ENCODE peak calls at places on chromosomes 5 and 9, in ten cellular contexts. One of them, this sample, is unnamed.

GRCh38 chr9:70491798-70492736 is 77.6 kb upstream of the KLF9 start:
- DNase-seq in globus pallidus: no peak
- DNase-seq in stimulated activated CD4-positive, alpha-beta T cell treated with anti-CD3 and anti-CD28 coated beads, Interleukin-1b, Interleukin-23, amount 100 ng/mL, for 4 hours: no peak
- DNase-seq in substantia nigra: no peak
- DNase-seq in astrocyte of the spinal cord: no peak
- DNase-seq in NCI-H1436: peak
- DNase-seq in GM23248: no peak
- DNase-seq in sigmoid colon: no peak
- DNase-seq in NCI-H2081: no peak
- DNase-seq in activated gamma-delta T cell treated with anti-CD3 and anti-CD28 coated beads, Interleukin-2, amount 50 U/mL, for 16 hours: no peak
- DNase-seq in this sample: no peak

GRCh38 chr9:6229604-6230003 is 14.0 kb downstream of the IL33 start:
- DNase-seq in activated gamma-delta T cell treated with anti-CD3 and anti-CD28 coated beads, Interleukin-2, amount 50 U/mL, for 16 hours: no peak
- DNase-seq in globus pallidus: no peak
- DNase-seq in astrocyte of the spinal cord: no peak
- DNase-seq in sigmoid colon: no peak
- DNase-seq in GM23248: peak
- DNase-seq in substantia nigra: no peak
- DNase-seq in stimulated activated CD4-positive, alpha-beta T cell treated with anti-CD3 and anti-CD28 coated beads, Interleukin-1b, Interleukin-23, amount 100 ng/mL, for 4 hours: no peak
- DNase-seq in NCI-H2081: peak
- DNase-seq in NCI-H1436: no peak
- DNase-seq in this sample: no peak

GRCh38 chr5:35470866-35471265 is 146.8 kb upstream of the SPEF2 start:
- DNase-seq in astrocyte of the spinal cord: peak
- DNase-seq in activated gamma-delta T cell treated with anti-CD3 and anti-CD28 coated beads, Interleukin-2, amount 50 U/mL, for 16 hours: no peak
- DNase-seq in GM23248: peak
- DNase-seq in stimulated activated CD4-positive, alpha-beta T cell treated with anti-CD3 and anti-CD28 coated beads, Interleukin-1b, Interleukin-23, amount 100 ng/mL, for 4 hours: no peak
- DNase-seq in NCI-H1436: no peak
- DNase-seq in substantia nigra: no peak
- DNase-seq in sigmoid colon: no peak
- DNase-seq in NCI-H2081: no peak
- DNase-seq in globus pallidus: no peak
- DNase-seq in this sample: no peak

GRCh38 chr5:35369965-35370790 is 139.9 kb upstream of the PRLR start:
- DNase-seq in substantia nigra: no peak
- DNase-seq in NCI-H2081: no peak
- DNase-seq in stimulated activated CD4-positive, alpha-beta T cell treated with anti-CD3 and anti-CD28 coated beads, Interleukin-1b, Interleukin-23, amount 100 ng/mL, for 4 hours: no peak
- DNase-seq in GM23248: no peak
- DNase-seq in NCI-H1436: peak
- DNase-seq in sigmoid colon: no peak
- DNase-seq in globus pallidus: no peak
- DNase-seq in activated gamma-delta T cell treated with anti-CD3 and anti-CD28 coated beads, Interleukin-2, amount 50 U/mL, for 16 hours: no peak
- DNase-seq in astrocyte of the spinal cord: no peak
- DNase-seq in this sample: no peak

GRCh38 chr9:136044971-136045594 is 50.0 kb downstream of the NACC2 start:
- DNase-seq in astrocyte of the spinal cord: no peak
- DNase-seq in NCI-H2081: no peak
- DNase-seq in NCI-H1436: no peak
- DNase-seq in stimulated activated CD4-positive, alpha-beta T cell treated with anti-CD3 and anti-CD28 coated beads, Interleukin-1b, Interleukin-23, amount 100 ng/mL, for 4 hours: no peak
- DNase-seq in GM23248: no peak
- DNase-seq in globus pallidus: peak
- DNase-seq in substantia nigra: no peak
- DNase-seq in activated gamma-delta T cell treated with anti-CD3 and anti-CD28 coated beads, Interleukin-2, amount 50 U/mL, for 16 hours: no peak
- DNase-seq in sigmoid colon: peak
- DNase-seq in this sample: no peak

GRCh38 chr9:1053848-1054365 is 3.8 kb downstream of the DMRT2 start:
- DNase-seq in activated gamma-delta T cell treated with anti-CD3 and anti-CD28 coated beads, Interleukin-2, amount 50 U/mL, for 16 hours: no peak
- DNase-seq in NCI-H2081: no peak
- DNase-seq in GM23248: no peak
- DNase-seq in sigmoid colon: no peak
- DNase-seq in globus pallidus: no peak
- DNase-seq in NCI-H1436: no peak
- DNase-seq in stimulated activated CD4-positive, alpha-beta T cell treated with anti-CD3 and anti-CD28 coated beads, Interleukin-1b, Interleukin-23, amount 100 ng/mL, for 4 hours: no peak
- DNase-seq in substantia nigra: no peak
- DNase-seq in astrocyte of the spinal cord: no peak
- DNase-seq in this sample: no peak

GRCh38 chr5:158126442-158127399 is 267.8 kb upstream of the CLINT1 start:
- DNase-seq in sigmoid colon: no peak
- DNase-seq in globus pallidus: no peak
- DNase-seq in substantia nigra: no peak
- DNase-seq in NCI-H2081: no peak
- DNase-seq in GM23248: no peak
- DNase-seq in stimulated activated CD4-positive, alpha-beta T cell treated with anti-CD3 and anti-CD28 coated beads, Interleukin-1b, Interleukin-23, amount 100 ng/mL, for 4 hours: no peak
- DNase-seq in activated gamma-delta T cell treated with anti-CD3 and anti-CD28 coated beads, Interleukin-2, amount 50 U/mL, for 16 hours: no peak
- DNase-seq in astrocyte of the spinal cord: no peak
- DNase-seq in NCI-H1436: no peak
- DNase-seq in this sample: no peak

GRCh38 chr9:137150485-137151060 is 11.6 kb downstream of the GRIN1 start:
- DNase-seq in GM23248: no peak
- DNase-seq in NCI-H1436: peak
- DNase-seq in globus pallidus: no peak
- DNase-seq in NCI-H2081: peak
- DNase-seq in sigmoid colon: no peak
- DNase-seq in stimulated activated CD4-positive, alpha-beta T cell treated with anti-CD3 and anti-CD28 coated beads, Interleukin-1b, Interleukin-23, amount 100 ng/mL, for 4 hours: no peak
- DNase-seq in substantia nigra: no peak
- DNase-seq in activated gamma-delta T cell treated with anti-CD3 and anti-CD28 coated beads, Interleukin-2, amount 50 U/mL, for 16 hours: no peak
- DNase-seq in astrocyte of the spinal cord: peak
- DNase-seq in this sample: peak

GRCh38 chr5:83467315-83468044 is 4.1 kb upstream of the VCAN start:
- DNase-seq in substantia nigra: no peak
- DNase-seq in globus pallidus: no peak
- DNase-seq in stimulated activated CD4-positive, alpha-beta T cell treated with anti-CD3 and anti-CD28 coated beads, Interleukin-1b, Interleukin-23, amount 100 ng/mL, for 4 hours: no peak
- DNase-seq in NCI-H2081: no peak
- DNase-seq in GM23248: peak
- DNase-seq in NCI-H1436: no peak
- DNase-seq in sigmoid colon: peak
- DNase-seq in activated gamma-delta T cell treated with anti-CD3 and anti-CD28 coated beads, Interleukin-2, amount 50 U/mL, for 16 hours: no peak
- DNase-seq in astrocyte of the spinal cord: peak
- DNase-seq in this sample: no peak

GRCh38 chr5:162391848-162392247 is 324.3 kb downstream of the GABRG2 start:
- DNase-seq in astrocyte of the spinal cord: no peak
- DNase-seq in stimulated activated CD4-positive, alpha-beta T cell treated with anti-CD3 and anti-CD28 coated beads, Interleukin-1b, Interleukin-23, amount 100 ng/mL, for 4 hours: no peak
- DNase-seq in substantia nigra: no peak
- DNase-seq in NCI-H2081: no peak
- DNase-seq in NCI-H1436: no peak
- DNase-seq in GM23248: no peak
- DNase-seq in sigmoid colon: no peak
- DNase-seq in globus pallidus: no peak
- DNase-seq in activated gamma-delta T cell treated with anti-CD3 and anti-CD28 coated beads, Interleukin-2, amount 50 U/mL, for 16 hours: no peak
- DNase-seq in this sample: no peak

GRCh38 chr5:81751836-81752643 is 1.1 kb upstream of the SSBP2 start:
- DNase-seq in activated gamma-delta T cell treated with anti-CD3 and anti-CD28 coated beads, Interleukin-2, amount 50 U/mL, for 16 hours: no peak
- DNase-seq in NCI-H2081: no peak
- DNase-seq in stimulated activated CD4-positive, alpha-beta T cell treated with anti-CD3 and anti-CD28 coated beads, Interleukin-1b, Interleukin-23, amount 100 ng/mL, for 4 hours: no peak
- DNase-seq in astrocyte of the spinal cord: peak
- DNase-seq in sigmoid colon: peak
- DNase-seq in GM23248: peak
- DNase-seq in NCI-H1436: no peak
- DNase-seq in globus pallidus: peak
- DNase-seq in substantia nigra: peak
- DNase-seq in this sample: no peak

GRCh38 chr9:134481762-134482161 is 155.5 kb downstream of the RXRA start:
- DNase-seq in substantia nigra: no peak
- DNase-seq in globus pallidus: no peak
- DNase-seq in astrocyte of the spinal cord: no peak
- DNase-seq in stimulated activated CD4-positive, alpha-beta T cell treated with anti-CD3 and anti-CD28 coated beads, Interleukin-1b, Interleukin-23, amount 100 ng/mL, for 4 hours: no peak
- DNase-seq in NCI-H2081: no peak
- DNase-seq in GM23248: no peak
- DNase-seq in sigmoid colon: no peak
- DNase-seq in NCI-H1436: no peak
- DNase-seq in activated gamma-delta T cell treated with anti-CD3 and anti-CD28 coated beads, Interleukin-2, amount 50 U/mL, for 16 hours: no peak
- DNase-seq in this sample: no peak

GRCh38 chr9:127916665-127917581 is at the start of gene ST6GALNAC4:
- DNase-seq in globus pallidus: peak
- DNase-seq in NCI-H1436: peak
- DNase-seq in activated gamma-delta T cell treated with anti-CD3 and anti-CD28 coated beads, Interleukin-2, amount 50 U/mL, for 16 hours: peak
- DNase-seq in stimulated activated CD4-positive, alpha-beta T cell treated with anti-CD3 and anti-CD28 coated beads, Interleukin-1b, Interleukin-23, amount 100 ng/mL, for 4 hours: peak
- DNase-seq in substantia nigra: peak
- DNase-seq in sigmoid colon: peak
- DNase-seq in astrocyte of the spinal cord: peak
- DNase-seq in NCI-H2081: peak
- DNase-seq in GM23248: peak
- DNase-seq in this sample: no peak

GRCh38 chr5:155080721-155081120 is 67.2 kb downstream of the KIF4B start:
- DNase-seq in NCI-H2081: no peak
- DNase-seq in sigmoid colon: no peak
- DNase-seq in astrocyte of the spinal cord: no peak
- DNase-seq in activated gamma-delta T cell treated with anti-CD3 and anti-CD28 coated beads, Interleukin-2, amount 50 U/mL, for 16 hours: no peak
- DNase-seq in substantia nigra: no peak
- DNase-seq in stimulated activated CD4-positive, alpha-beta T cell treated with anti-CD3 and anti-CD28 coated beads, Interleukin-1b, Interleukin-23, amount 100 ng/mL, for 4 hours: no peak
- DNase-seq in GM23248: no peak
- DNase-seq in NCI-H1436: no peak
- DNase-seq in globus pallidus: no peak
- DNase-seq in this sample: no peak

GRCh38 chr5:179371123-179371515 is 25.9 kb upstream of the ADAMTS2 start:
- DNase-seq in GM23248: no peak
- DNase-seq in stimulated activated CD4-positive, alpha-beta T cell treated with anti-CD3 and anti-CD28 coated beads, Interleukin-1b, Interleukin-23, amount 100 ng/mL, for 4 hours: no peak
- DNase-seq in NCI-H1436: no peak
- DNase-seq in sigmoid colon: peak
- DNase-seq in activated gamma-delta T cell treated with anti-CD3 and anti-CD28 coated beads, Interleukin-2, amount 50 U/mL, for 16 hours: no peak
- DNase-seq in globus pallidus: no peak
- DNase-seq in substantia nigra: no peak
- DNase-seq in astrocyte of the spinal cord: no peak
- DNase-seq in NCI-H2081: no peak
- DNase-seq in this sample: no peak

GRCh38 chr5:139565411-139566305 is 4.5 kb downstream of the UBE2D2 start:
- DNase-seq in GM23248: no peak
- DNase-seq in astrocyte of the spinal cord: peak
- DNase-seq in stimulated activated CD4-positive, alpha-beta T cell treated with anti-CD3 and anti-CD28 coated beads, Interleukin-1b, Interleukin-23, amount 100 ng/mL, for 4 hours: peak
- DNase-seq in activated gamma-delta T cell treated with anti-CD3 and anti-CD28 coated beads, Interleukin-2, amount 50 U/mL, for 16 hours: peak
- DNase-seq in sigmoid colon: peak
- DNase-seq in NCI-H2081: no peak
- DNase-seq in substantia nigra: no peak
- DNase-seq in NCI-H1436: no peak
- DNase-seq in globus pallidus: no peak
- DNase-seq in this sample: no peak

GRCh38 chr5:144028058-144028457 is 142.4 kb downstream of the YIPF5 start:
- DNase-seq in activated gamma-delta T cell treated with anti-CD3 and anti-CD28 coated beads, Interleukin-2, amount 50 U/mL, for 16 hours: no peak
- DNase-seq in stimulated activated CD4-positive, alpha-beta T cell treated with anti-CD3 and anti-CD28 coated beads, Interleukin-1b, Interleukin-23, amount 100 ng/mL, for 4 hours: no peak
- DNase-seq in NCI-H1436: peak
- DNase-seq in astrocyte of the spinal cord: peak
- DNase-seq in NCI-H2081: no peak
- DNase-seq in sigmoid colon: no peak
- DNase-seq in GM23248: peak
- DNase-seq in globus pallidus: peak
- DNase-seq in substantia nigra: no peak
- DNase-seq in this sample: no peak

GRCh38 chr5:157576678-157577077 is 1.1 kb upstream of the ADAM19 start:
- DNase-seq in GM23248: no peak
- DNase-seq in sigmoid colon: no peak
- DNase-seq in globus pallidus: no peak
- DNase-seq in NCI-H1436: no peak
- DNase-seq in NCI-H2081: no peak
- DNase-seq in stimulated activated CD4-positive, alpha-beta T cell treated with anti-CD3 and anti-CD28 coated beads, Interleukin-1b, Interleukin-23, amount 100 ng/mL, for 4 hours: no peak
- DNase-seq in astrocyte of the spinal cord: no peak
- DNase-seq in substantia nigra: no peak
- DNase-seq in activated gamma-delta T cell treated with anti-CD3 and anti-CD28 coated beads, Interleukin-2, amount 50 U/mL, for 16 hours: no peak
- DNase-seq in this sample: no peak

GRCh38 chr9:19146441-19146840 is 19.1 kb upstream of the PLIN2 start:
- DNase-seq in globus pallidus: no peak
- DNase-seq in astrocyte of the spinal cord: no peak
- DNase-seq in NCI-H2081: no peak
- DNase-seq in activated gamma-delta T cell treated with anti-CD3 and anti-CD28 coated beads, Interleukin-2, amount 50 U/mL, for 16 hours: no peak
- DNase-seq in stimulated activated CD4-positive, alpha-beta T cell treated with anti-CD3 and anti-CD28 coated beads, Interleukin-1b, Interleukin-23, amount 100 ng/mL, for 4 hours: no peak
- DNase-seq in GM23248: no peak
- DNase-seq in NCI-H1436: no peak
- DNase-seq in substantia nigra: no peak
- DNase-seq in sigmoid colon: no peak
- DNase-seq in this sample: no peak

This sample was measured in CMK.